ENCODE peak calls at places on chromosomes 7 and 10, in four cellular contexts. One of them, this sample, is unnamed.

GRCh38 chr10:103102195-103102594 is 90.9 kb downstream of the NT5C2 start:
- DNase-seq in activated CD8-positive, alpha-beta T cell treated with anti-CD3 and anti-CD28 coated beads for 36 hours: no peak
- DNase-seq in AG08395: peak; percentile 43
- DNase-seq in caudate nucleus: no peak
- DNase-seq in this sample: no peak

GRCh38 chr7:66626236-66626957 is 2.3 kb upstream of the KCTD7 start:
- DNase-seq in AG08395: peak; percentile 44
- DNase-seq in activated CD8-positive, alpha-beta T cell treated with anti-CD3 and anti-CD28 coated beads for 36 hours: no peak
- DNase-seq in caudate nucleus: no peak
- DNase-seq in this sample: no peak

GRCh38 chr10:103929396-103929921 is 11.5 kb upstream of the STN1 start:
- DNase-seq in caudate nucleus: no peak
- DNase-seq in AG08395: no peak
- DNase-seq in activated CD8-positive, alpha-beta T cell treated with anti-CD3 and anti-CD28 coated beads for 36 hours: no peak
- DNase-seq in this sample: no peak

GRCh38 chr10:30529373-30529998 is 95.5 kb downstream of the MAP3K8 start:
- DNase-seq in activated CD8-positive, alpha-beta T cell treated with anti-CD3 and anti-CD28 coated beads for 36 hours: peak; percentile 93
- DNase-seq in caudate nucleus: no peak
- DNase-seq in AG08395: no peak
- DNase-seq in this sample: peak; percentile 20

GRCh38 chr7:99408347-99409191 is at the start of the genes BUD31 and PDAP1:
- DNase-seq in activated CD8-positive, alpha-beta T cell treated with anti-CD3 and anti-CD28 coated beads for 36 hours: peak; percentile 93
- DNase-seq in AG08395: peak; percentile 96
- DNase-seq in caudate nucleus: peak; percentile 94
- DNase-seq in this sample: peak; percentile 96

GRCh38 chr7:134300988-134301387 is 15.7 kb downstream of the SLC35B4 start:
- DNase-seq in activated CD8-positive, alpha-beta T cell treated with anti-CD3 and anti-CD28 coated beads for 36 hours: no peak
- DNase-seq in AG08395: no peak
- DNase-seq in caudate nucleus: no peak
- DNase-seq in this sample: no peak

GRCh38 chr7:42238709-42239395 is 1.8 kb upstream of the GLI3 start:
- DNase-seq in AG08395: peak; percentile 75
- DNase-seq in caudate nucleus: no peak
- DNase-seq in activated CD8-positive, alpha-beta T cell treated with anti-CD3 and anti-CD28 coated beads for 36 hours: no peak
- DNase-seq in this sample: peak; percentile 79

GRCh38 chr7:100914879-100915442 is 19.3 kb upstream of the ACHE start:
- DNase-seq in activated CD8-positive, alpha-beta T cell treated with anti-CD3 and anti-CD28 coated beads for 36 hours: peak; percentile 26
- DNase-seq in caudate nucleus: no peak
- DNase-seq in AG08395: no peak
- DNase-seq in this sample: no peak

GRCh38 chr10:101932182-101932581 is 88.6 kb upstream of the KCNIP2 start:
- DNase-seq in AG08395: no peak
- DNase-seq in caudate nucleus: no peak
- DNase-seq in activated CD8-positive, alpha-beta T cell treated with anti-CD3 and anti-CD28 coated beads for 36 hours: no peak
- DNase-seq in this sample: no peak

GRCh38 chr7:100378114-100378760 is 5.0 kb downstream of the PILRA start:
- DNase-seq in AG08395: no peak
- DNase-seq in caudate nucleus: no peak
- DNase-seq in activated CD8-positive, alpha-beta T cell treated with anti-CD3 and anti-CD28 coated beads for 36 hours: no peak
- DNase-seq in this sample: no peak

GRCh38 chr10:129345763-129346162 is 121.3 kb upstream of the MGMT start:
- DNase-seq in activated CD8-positive, alpha-beta T cell treated with anti-CD3 and anti-CD28 coated beads for 36 hours: no peak
- DNase-seq in caudate nucleus: no peak
- DNase-seq in AG08395: no peak
- DNase-seq in this sample: no peak

GRCh38 chr7:155398944-155399343 is 59.0 kb upstream of the EN2 start:
- DNase-seq in activated CD8-positive, alpha-beta T cell treated with anti-CD3 and anti-CD28 coated beads for 36 hours: peak; percentile 35
- DNase-seq in AG08395: no peak
- DNase-seq in caudate nucleus: no peak
- DNase-seq in this sample: no peak

GRCh38 chr10:96838529-96838928 is 6.4 kb downstream of the LCOR start:
- DNase-seq in AG08395: no peak
- DNase-seq in caudate nucleus: no peak
- DNase-seq in activated CD8-positive, alpha-beta T cell treated with anti-CD3 and anti-CD28 coated beads for 36 hours: no peak
- DNase-seq in this sample: no peak

GRCh38 chr7:68925241-68925640 is 673.0 kb upstream of the AUTS2 start:
- DNase-seq in caudate nucleus: no peak
- DNase-seq in activated CD8-positive, alpha-beta T cell treated with anti-CD3 and anti-CD28 coated beads for 36 hours: no peak
- DNase-seq in AG08395: no peak
- DNase-seq in this sample: no peak

GRCh38 chr7:7816816-7817536 is 98.6 kb upstream of the RPA3 start:
- DNase-seq in activated CD8-positive, alpha-beta T cell treated with anti-CD3 and anti-CD28 coated beads for 36 hours: peak; percentile 18
- DNase-seq in caudate nucleus: no peak
- DNase-seq in AG08395: no peak
- DNase-seq in this sample: no peak

GRCh38 chr7:153193144-153193595 is 433.6 kb downstream of the ACTR3B start:
- DNase-seq in caudate nucleus: no peak
- DNase-seq in activated CD8-positive, alpha-beta T cell treated with anti-CD3 and anti-CD28 coated beads for 36 hours: peak; percentile 33
- DNase-seq in AG08395: no peak
- DNase-seq in this sample: no peak

GRCh38 chr10:133162910-133163856 is 3.2 kb downstream of the KNDC1 start:
- DNase-seq in caudate nucleus: no peak
- DNase-seq in activated CD8-positive, alpha-beta T cell treated with anti-CD3 and anti-CD28 coated beads for 36 hours: no peak
- DNase-seq in AG08395: no peak
- DNase-seq in this sample: no peak

GRCh38 chr10:27285093-27285492 is 44.5 kb upstream of the ACBD5 start:
- DNase-seq in AG08395: no peak
- DNase-seq in caudate nucleus: no peak
- DNase-seq in activated CD8-positive, alpha-beta T cell treated with anti-CD3 and anti-CD28 coated beads for 36 hours: peak; percentile 59
- DNase-seq in this sample: no peak

GRCh38 chr7:98755138-98755898 is 114.5 kb downstream of the TMEM130 start:
- DNase-seq in caudate nucleus: no peak
- DNase-seq in AG08395: no peak
- DNase-seq in activated CD8-positive, alpha-beta T cell treated with anti-CD3 and anti-CD28 coated beads for 36 hours: no peak
- DNase-seq in this sample: no peak

GRCh38 chr7:159067870-159068787 is 76.5 kb downstream of the VIPR2 start:
- DNase-seq in activated CD8-positive, alpha-beta T cell treated with anti-CD3 and anti-CD28 coated beads for 36 hours: peak; percentile 28
- DNase-seq in AG08395: no peak
- DNase-seq in caudate nucleus: no peak
- DNase-seq in this sample: peak; percentile 61

GRCh38 chr10:128130051-128130450 is 3.8 kb upstream of the MKI67 start:
- DNase-seq in AG08395: peak; percentile 31
- DNase-seq in activated CD8-positive, alpha-beta T cell treated with anti-CD3 and anti-CD28 coated beads for 36 hours: no peak
- DNase-seq in caudate nucleus: no peak
- DNase-seq in this sample: no peak

GRCh38 chr10:91557540-91558231 is 75.2 kb downstream of the PPP1R3C start:
- DNase-seq in activated CD8-positive, alpha-beta T cell treated with anti-CD3 and anti-CD28 coated beads for 36 hours: no peak
- DNase-seq in AG08395: no peak
- DNase-seq in caudate nucleus: no peak
- DNase-seq in this sample: no peak

GRCh38 chr7:50212666-50213621 is 91.6 kb upstream of the IKZF1 start:
- DNase-seq in caudate nucleus: no peak
- DNase-seq in AG08395: no peak
- DNase-seq in activated CD8-positive, alpha-beta T cell treated with anti-CD3 and anti-CD28 coated beads for 36 hours: peak; percentile 55
- DNase-seq in this sample: no peak

GRCh38 chr10:122911889-122912484 is 1.6 kb downstream of the FAM24A start:
- DNase-seq in activated CD8-positive, alpha-beta T cell treated with anti-CD3 and anti-CD28 coated beads for 36 hours: peak; percentile 66
- DNase-seq in AG08395: peak; percentile 70
- DNase-seq in caudate nucleus: no peak
- DNase-seq in this sample: no peak

GRCh38 chr7:80284848-80285247 is 150.2 kb downstream of the GNAI1 start:
- DNase-seq in AG08395: peak; percentile 71
- DNase-seq in caudate nucleus: no peak
- DNase-seq in activated CD8-positive, alpha-beta T cell treated with anti-CD3 and anti-CD28 coated beads for 36 hours: no peak
- DNase-seq in this sample: no peak

GRCh38 chr7:89104748-89105685 is 309.5 kb upstream of the TEX47 start:
- DNase-seq in activated CD8-positive, alpha-beta T cell treated with anti-CD3 and anti-CD28 coated beads for 36 hours: no peak
- DNase-seq in AG08395: peak; percentile 36
- DNase-seq in caudate nucleus: no peak
- DNase-seq in this sample: no peak

GRCh38 chr10:110615057-110615630 is 29.0 kb upstream of the RBM20 start:
- DNase-seq in caudate nucleus: no peak
- DNase-seq in activated CD8-positive, alpha-beta T cell treated with anti-CD3 and anti-CD28 coated beads for 36 hours: no peak
- DNase-seq in AG08395: no peak
- DNase-seq in this sample: no peak

GRCh38 chr10:7441395-7442161 is 30.7 kb upstream of the SFMBT2 start:
- DNase-seq in AG08395: no peak
- DNase-seq in caudate nucleus: no peak
- DNase-seq in activated CD8-positive, alpha-beta T cell treated with anti-CD3 and anti-CD28 coated beads for 36 hours: no peak
- DNase-seq in this sample: no peak

This sample was measured in ovary.